ENCODE peak calls at places on chromosome 7, in four cellular contexts. One of them, this sample, is unnamed.

GRCh38 chr7:46852795-46853194 is 729.1 kb downstream of the TNS3 start:
- DNase-seq in ascending aorta: no peak
- DNase-seq in uterus: no peak
- DNase-seq in stimulated activated CD8-positive, alpha-beta memory T cell treated with anti-CD3 and anti-CD28 coated beads, Interleukin-4, amount 100 ng/mL, for 24 hours: no peak
- DNase-seq in this sample: no peak

GRCh38 chr7:17939670-17940301 is 508 bp downstream of the SNX13 start:
- DNase-seq in ascending aorta: peak; percentile 75
- DNase-seq in uterus: peak; percentile 26
- DNase-seq in stimulated activated CD8-positive, alpha-beta memory T cell treated with anti-CD3 and anti-CD28 coated beads, Interleukin-4, amount 100 ng/mL, for 24 hours: peak; percentile 16
- DNase-seq in this sample: peak; percentile 34

GRCh38 chr7:151271699-151272355 is 23.3 kb upstream of the SMARCD3 start:
- DNase-seq in ascending aorta: peak; percentile 81
- DNase-seq in uterus: peak; percentile 77
- DNase-seq in stimulated activated CD8-positive, alpha-beta memory T cell treated with anti-CD3 and anti-CD28 coated beads, Interleukin-4, amount 100 ng/mL, for 24 hours: no peak
- DNase-seq in this sample: peak; percentile 55

GRCh38 chr7:107939472-107940145 is 48.6 kb downstream of the DLD start:
- DNase-seq in ascending aorta: peak; percentile 88
- DNase-seq in uterus: peak; percentile 88
- DNase-seq in stimulated activated CD8-positive, alpha-beta memory T cell treated with anti-CD3 and anti-CD28 coated beads, Interleukin-4, amount 100 ng/mL, for 24 hours: no peak
- DNase-seq in this sample: peak; percentile 12

GRCh38 chr7:116582806-116583444 is 58.1 kb downstream of the CAV1 start:
- DNase-seq in ascending aorta: peak; percentile 86
- DNase-seq in uterus: peak; percentile 48
- DNase-seq in stimulated activated CD8-positive, alpha-beta memory T cell treated with anti-CD3 and anti-CD28 coated beads, Interleukin-4, amount 100 ng/mL, for 24 hours: no peak
- DNase-seq in this sample: no peak

GRCh38 chr7:94664023-94664422 is 8.1 kb upstream of the SGCE start:
- DNase-seq in ascending aorta: no peak
- DNase-seq in uterus: no peak
- DNase-seq in stimulated activated CD8-positive, alpha-beta memory T cell treated with anti-CD3 and anti-CD28 coated beads, Interleukin-4, amount 100 ng/mL, for 24 hours: no peak
- DNase-seq in this sample: no peak

GRCh38 chr7:43537765-43538403 is 45.0 kb upstream of the STK17A start:
- DNase-seq in ascending aorta: no peak
- DNase-seq in uterus: no peak
- DNase-seq in stimulated activated CD8-positive, alpha-beta memory T cell treated with anti-CD3 and anti-CD28 coated beads, Interleukin-4, amount 100 ng/mL, for 24 hours: no peak
- DNase-seq in this sample: no peak

GRCh38 chr7:1839701-1840100 is 169.6 kb downstream of the ELFN1 start:
- DNase-seq in ascending aorta: no peak
- DNase-seq in uterus: peak; percentile 6
- DNase-seq in stimulated activated CD8-positive, alpha-beta memory T cell treated with anti-CD3 and anti-CD28 coated beads, Interleukin-4, amount 100 ng/mL, for 24 hours: no peak
- DNase-seq in this sample: no peak

GRCh38 chr7:92550194-92550593 is 21.6 kb downstream of the RBM48 start:
- DNase-seq in ascending aorta: no peak
- DNase-seq in uterus: no peak
- DNase-seq in stimulated activated CD8-positive, alpha-beta memory T cell treated with anti-CD3 and anti-CD28 coated beads, Interleukin-4, amount 100 ng/mL, for 24 hours: no peak
- DNase-seq in this sample: no peak

GRCh38 chr7:30717181-30717580 is 34.8 kb upstream of the INMT start:
- DNase-seq in ascending aorta: no peak
- DNase-seq in uterus: no peak
- DNase-seq in stimulated activated CD8-positive, alpha-beta memory T cell treated with anti-CD3 and anti-CD28 coated beads, Interleukin-4, amount 100 ng/mL, for 24 hours: no peak
- DNase-seq in this sample: no peak

GRCh38 chr7:158856883-158857668 is 718 bp downstream of the DYNC2I1 start:
- DNase-seq in ascending aorta: no peak
- DNase-seq in uterus: no peak
- DNase-seq in stimulated activated CD8-positive, alpha-beta memory T cell treated with anti-CD3 and anti-CD28 coated beads, Interleukin-4, amount 100 ng/mL, for 24 hours: no peak
- DNase-seq in this sample: no peak

This sample was measured in thyroid gland.